ENCODE peak calls at places on chromosomes 4 and X, in nine cellular contexts. E is epithelial cell of proximal tubule; J is HT-29; P is posterior cingulate gyrus; Q is germinal center; F is activated CD4-positive, alpha-beta T cell treated with anti-CD3 and anti-CD28 coated beads for 48 hours; L is naive B cell; U is GM13977; K is T-helper 1 cell. O is an unnamed sample.

GRCh38 chr4:76949293-76950051 is at the start of gene SEPTIN11:
- DNase-seq in E (no peak), J (peak), P (peak), Q (peak), F (peak), L (peak), U (peak), K (peak), O (peak)

GRCh38 chr4:159026329-159026728 is 76.5 kb upstream of the RAPGEF2 start:
- DNase-seq in E (no peak), J (no peak), P (no peak), Q (no peak), F (no peak), L (no peak), U (no peak), K (no peak), O (no peak)

GRCh38 chrX:107547621-107548020 is 80.7 kb upstream of the PRPS1 start:
- DNase-seq in E (no peak), J (no peak), P (no peak), Q (no peak), F (no peak), L (no peak), U (no peak), K (no peak), O (no peak)

GRCh38 chrX:113514906-113515305 is 674.3 kb upstream of the AMOT start:
- DNase-seq in E (no peak), J (no peak), P (no peak), Q (no peak), F (no peak), L (no peak), U (no peak), K (no peak), O (no peak)

GRCh38 chr4:182454440-182455013 is 211.3 kb downstream of the TENM3 start:
- DNase-seq in E (no peak), J (no peak), P (no peak), Q (no peak), F (no peak), L (no peak), U (no peak), K (no peak), O (no peak)

GRCh38 chr4:148444296-148445070 is 2.3 kb upstream of the NR3C2 start:
- DNase-seq in E (no peak), J (no peak), P (peak), Q (peak), F (peak), L (peak), U (peak), K (peak), O (no peak)

GRCh38 chr4:95165926-95166524 is 382.7 kb downstream of the UNC5C start:
- DNase-seq in E (peak), J (peak), P (no peak), Q (peak), F (peak), L (peak), U (peak), K (no peak), O (no peak)

GRCh38 chr4:151606061-151606460 is 154.7 kb downstream of the GATB start:
- DNase-seq in E (no peak), J (no peak), P (no peak), Q (no peak), F (no peak), L (no peak), U (no peak), K (no peak), O (no peak)

GRCh38 chr4:95466791-95467190 is 82.0 kb downstream of the UNC5C start:
- DNase-seq in E (no peak), J (no peak), P (no peak), Q (no peak), F (no peak), L (no peak), U (no peak), K (no peak), O (no peak)

GRCh38 chrX:55778322-55778721 is 60.8 kb downstream of the RRAGB start:
- DNase-seq in E (no peak), J (no peak), P (no peak), Q (no peak), F (no peak), L (no peak), U (no peak), K (no peak), O (no peak)

GRCh38 chr4:38782452-38783108 is at the start of gene TLR10:
- DNase-seq in E (no peak), J (peak), P (no peak), Q (peak), F (peak), L (peak), U (peak), K (no peak), O (no peak)

GRCh38 chr4:139808381-139809206 is 143.0 kb downstream of the MGST2 start:
- DNase-seq in E (no peak), J (no peak), P (no peak), Q (no peak), F (no peak), L (no peak), U (no peak), K (no peak), O (no peak)